ENCODE peak calls at places on chromosomes 12 and 14, in eight cellular contexts. S is thyroid gland, V is transverse colon, Q is adrenal gland, B is IMR-90, O is Peyer's patch, R is right lobe of liver, W is H1. N is an unnamed sample. For H3K27me3, the result is how much of the 10 kb centered on the place peaks cover.

GRCh38 chr12:58247633-58248032 is 306.3 kb downstream of the ATP23 start:
- DNase-seq in S (no peak), V (no peak), Q (no peak), B (no peak), O (no peak), R (no peak), W (no peak), N (no peak)

GRCh38 chr12:90512518-90512917 is 442.5 kb downstream of the CCER1 start:
- DNase-seq in S (no peak), V (no peak), Q (no peak), B (no peak), O (no peak), R (no peak), W (no peak), N (no peak)

GRCh38 chr12:114018669-114019068 is 52.5 kb upstream of the RBM19 start:
- DNase-seq in S (no peak), V (no peak), Q (no peak), B (peak), O (no peak), R (no peak), W (no peak), N (no peak)

GRCh38 chr12:43206396-43206795 is 345.6 kb downstream of the ADAMTS20 start:
- DNase-seq in S (no peak), V (no peak), Q (no peak), B (peak), O (no peak), R (no peak), W (no peak), N (no peak)

GRCh38 chr12:69657376-69658137 is 41.5 kb downstream of the BEST3 start:
- DNase-seq in S (no peak), V (no peak), Q (peak), B (peak), O (no peak), R (no peak), W (no peak), N (no peak)

GRCh38 chr12:97910559-97910958 is 448.0 kb downstream of the RMST start:
- DNase-seq in S (no peak), V (no peak), Q (no peak), B (no peak), O (no peak), R (no peak), W (no peak), N (no peak)

GRCh38 chr12:97426485-97427116 is 36.0 kb upstream of the RMST start:
- DNase-seq in S (peak), V (no peak), Q (no peak), B (no peak), O (no peak), R (no peak), W (peak), N (peak)

GRCh38 chr14:51552768-51553426 is 98.8 kb upstream of the FRMD6 start:
- DNase-seq in S (peak), V (no peak), Q (peak), B (no peak), O (no peak), R (peak), W (no peak), N (no peak)

GRCh38 chr12:77402726-77403125 is 337.4 kb upstream of the E2F7 start:
- DNase-seq in S (no peak), V (no peak), Q (no peak), B (peak), O (no peak), R (no peak), W (no peak), N (no peak)

GRCh38 chr12:114406326-114407033 is 536 bp upstream of the TBX5 start:
- DNase-seq in S (no peak), V (no peak), Q (no peak), B (peak), O (no peak), R (no peak), W (no peak), N (no peak)

GRCh38 chr12:130013771-130014484 is 110.1 kb upstream of the TMEM132D start:
- DNase-seq in S (peak), V (peak), Q (peak), B (no peak), O (no peak), R (peak), W (peak), N (peak)

GRCh38 chr14:79836577-79836976 is 374.7 kb downstream of the DIO2 start:
- DNase-seq in S (no peak), V (no peak), Q (no peak), B (peak), O (no peak), R (no peak), W (no peak), N (no peak)

GRCh38 chr14:33165144-33165925 is 226.7 kb downstream of the NPAS3 start:
- DNase-seq in S (no peak), V (no peak), Q (no peak), B (no peak), O (no peak), R (no peak), W (no peak), N (no peak)

GRCh38 chr12:109475993-109476806 is 900 bp downstream of the KCTD10 start:
- DNase-seq in S (peak), V (no peak), Q (no peak), B (no peak), O (no peak), R (no peak), W (no peak), N (no peak)
- H3K4me3 ChIP-seq in S (peak), V (peak), Q (peak), B (peak), O (peak), R (peak), W (peak), N (peak)

DNA sequence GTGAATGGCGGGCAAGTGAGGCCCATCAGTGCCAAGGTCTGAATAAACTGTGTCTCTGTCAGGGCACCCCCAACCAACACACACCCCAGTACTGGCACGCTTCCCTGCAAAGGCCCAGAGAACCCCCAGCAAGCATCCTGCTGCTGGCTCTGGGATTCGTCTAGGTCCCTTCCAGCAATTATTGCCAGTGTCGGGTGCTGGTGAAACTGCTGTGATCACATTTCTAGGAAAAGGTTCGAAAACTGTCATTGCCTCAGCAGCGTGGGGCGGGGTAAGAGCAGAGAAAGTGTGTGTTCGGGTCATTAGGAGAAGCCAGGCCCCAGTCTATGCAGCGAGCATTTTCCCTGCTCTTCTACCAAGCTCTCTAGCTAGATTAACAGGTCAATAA is 2.5 kb downstream of the FAM222A start:
- DNase-seq in S (no peak), V (no peak), Q (peak), B (no peak), O (no peak), R (no peak), W (no peak), N (no peak)
- H3K27me3 ChIP-seq in S (under half), V (under half), Q (under half), B (half or more), O (under half), R (under half), W (half or more), N (under half)

GRCh38 chr14:30728471-30728870 is 106.4 kb downstream of the SCFD1 start:
- DNase-seq in S (no peak), V (no peak), Q (no peak), B (no peak), O (no peak), R (no peak), W (no peak), N (no peak)
- TF ChIP-seq POLR2A in S (no peak), V (no peak), Q (no peak), B (no peak), O (no peak), R (no peak), W (no peak), N (no peak)

GRCh38 chr14:68292467-68293334 is 473.1 kb downstream of the RAD51B start:
- DNase-seq in S (peak), V (peak), Q (no peak), B (no peak), O (no peak), R (no peak), W (no peak), N (no peak)
- H3K4me3 ChIP-seq in S (no peak), V (no peak), Q (no peak), B (no peak), O (no peak), R (no peak), W (no peak), N (no peak)

GRCh38 chr14:104117341-104118005 is 20.9 kb upstream of the KIF26A start:
- DNase-seq in S (peak), V (no peak), Q (no peak), B (no peak), O (no peak), R (peak), W (no peak), N (no peak)

GRCh38 chr14:104115131-104115600 is 23.2 kb upstream of the KIF26A start:
- DNase-seq in S (peak), V (no peak), Q (no peak), B (no peak), O (no peak), R (peak), W (no peak), N (no peak)

GRCh38 chr14:104118006-104118844 is 20.2 kb upstream of the KIF26A start:
- DNase-seq in S (no peak), V (peak), Q (no peak), B (no peak), O (no peak), R (peak), W (peak), N (no peak)

GRCh38 chr14:104115691-104116543 is 22.5 kb upstream of the KIF26A start:
- DNase-seq in S (peak), V (peak), Q (no peak), B (no peak), O (no peak), R (peak), W (peak), N (no peak)

DNA sequence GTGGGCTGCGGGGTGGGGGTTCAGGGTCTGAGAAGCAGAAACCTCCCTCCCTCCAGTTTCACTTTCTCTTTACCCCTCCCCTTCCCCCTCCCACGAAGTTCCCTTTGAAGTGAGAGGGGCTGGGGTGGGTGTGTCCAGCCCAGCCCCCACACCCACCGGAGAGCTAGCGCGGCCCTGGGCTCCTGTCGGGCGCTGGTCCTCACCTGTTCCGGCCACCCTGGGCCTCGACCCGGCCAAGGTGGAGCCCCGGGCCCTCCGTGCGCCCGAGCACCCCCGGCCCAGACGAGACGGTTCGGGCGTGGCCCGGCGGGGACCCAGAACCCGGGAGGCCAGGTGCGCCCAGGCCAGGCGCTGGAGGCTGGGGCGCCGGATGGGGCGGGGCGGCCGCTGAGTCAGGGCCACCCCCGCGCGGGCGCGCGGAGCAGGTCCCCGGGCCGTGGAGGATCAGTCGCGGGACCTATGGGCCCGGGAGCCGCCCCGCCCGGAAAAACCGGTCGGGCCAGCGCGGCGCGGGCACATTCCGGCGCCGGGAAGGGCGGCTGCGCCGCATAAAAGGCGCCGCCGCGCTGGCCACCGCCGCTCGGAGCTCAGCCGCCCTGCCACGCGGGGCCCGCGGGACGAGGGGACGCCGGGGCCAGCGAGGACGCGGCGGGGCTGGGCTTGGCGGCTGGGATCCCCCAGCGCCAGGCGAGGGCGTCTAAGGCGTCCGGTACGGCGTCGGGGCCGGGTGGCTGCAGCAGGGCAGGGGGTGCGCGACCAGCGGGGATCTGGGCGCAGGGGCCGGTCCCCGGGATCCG is 21.6 kb upstream of the KIF26A start:
- DNase-seq in S (peak), V (peak), Q (no peak), B (no peak), O (no peak), R (peak), W (peak), N (no peak)
- H3K27me3 ChIP-seq in S (under half), V (under half), Q (under half), B (under half), O (under half), R (under half), W (under half), N (half or more)

GRCh38 chr12:92640686-92641085 is 62.1 kb upstream of the PLEKHG7 start:
- DNase-seq in S (no peak), V (no peak), Q (no peak), B (peak), O (no peak), R (no peak), W (no peak), N (no peak)
- TF ChIP-seq POLR2A in S (no peak), V (no peak), Q (no peak), B (no peak), O (no peak), R (no peak), W (no peak), N (no peak)

GRCh38 chr12:12024958-12025682 is 45.6 kb upstream of the BCL2L14 start:
- DNase-seq in S (no peak), V (peak), Q (no peak), B (no peak), O (peak), R (no peak), W (peak), N (no peak)
- H3K4me3 ChIP-seq in S (no peak), V (no peak), Q (no peak), B (no peak), O (no peak), R (no peak), W (no peak), N (no peak)

N was measured in tibial nerve.